ENCODE peak calls at places on chromosomes 7 and 10, in four cellular contexts. One of them, this sample, is unnamed.

GRCh38 chr10:68987611-68988010 is 992 bp upstream of the KIFBP start:
- DNase-seq in GM13976: no peak
- DNase-seq in cardiac fibroblast: no peak
- DNase-seq in transverse colon: no peak
- DNase-seq in this sample: no peak

GRCh38 chr7:98213874-98214810 is 2.9 kb downstream of the BHLHA15 start:
- DNase-seq in GM13976: no peak
- DNase-seq in cardiac fibroblast: no peak
- DNase-seq in transverse colon: no peak
- DNase-seq in this sample: no peak

GRCh38 chr7:102874166-102874829 is 38.5 kb upstream of the LRRC17 start:
- DNase-seq in GM13976: peak
- DNase-seq in cardiac fibroblast: peak
- DNase-seq in transverse colon: no peak
- DNase-seq in this sample: peak

GRCh38 chr7:102270176-102270887 is 16.3 kb upstream of the SH2B2 start:
- DNase-seq in GM13976: no peak
- DNase-seq in cardiac fibroblast: no peak
- DNase-seq in transverse colon: no peak
- DNase-seq in this sample: no peak

GRCh38 chr10:99930731-99931550 is 78.8 kb downstream of the DNMBP start:
- DNase-seq in GM13976: no peak
- DNase-seq in cardiac fibroblast: no peak
- DNase-seq in transverse colon: peak
- DNase-seq in this sample: peak

GRCh38 chr7:47344171-47344955 is 237.5 kb downstream of the TNS3 start:
- DNase-seq in GM13976: no peak
- DNase-seq in cardiac fibroblast: no peak
- DNase-seq in transverse colon: peak
- DNase-seq in this sample: no peak

GRCh38 chr7:9945882-9946281 is 1027.8 kb upstream of the PHF14 start:
- DNase-seq in GM13976: no peak
- DNase-seq in cardiac fibroblast: no peak
- DNase-seq in transverse colon: no peak
- DNase-seq in this sample: no peak

GRCh38 chr10:31320179-31320597 is 1.2 kb downstream of the ZEB1 start:
- DNase-seq in GM13976: peak
- DNase-seq in cardiac fibroblast: peak
- DNase-seq in transverse colon: peak
- DNase-seq in this sample: peak

GRCh38 chr10:128102480-128103228 is 23.6 kb downstream of the MKI67 start:
- DNase-seq in GM13976: no peak
- DNase-seq in cardiac fibroblast: no peak
- DNase-seq in transverse colon: peak
- DNase-seq in this sample: no peak

GRCh38 chr10:1368772-1369171 is 312.6 kb downstream of the WDR37 start:
- DNase-seq in GM13976: peak
- DNase-seq in cardiac fibroblast: no peak
- DNase-seq in transverse colon: peak
- DNase-seq in this sample: peak

GRCh38 chr7:18978108-18978495 is 139.3 kb downstream of the TWIST1 start:
- DNase-seq in GM13976: no peak
- DNase-seq in cardiac fibroblast: peak
- DNase-seq in transverse colon: no peak
- DNase-seq in this sample: no peak

GRCh38 chr10:99870051-99870730 is 87.8 kb downstream of the ABCC2 start:
- DNase-seq in GM13976: no peak
- DNase-seq in cardiac fibroblast: no peak
- DNase-seq in transverse colon: no peak
- DNase-seq in this sample: no peak

GRCh38 chr7:112421666-112422486 is 28.4 kb upstream of the IFRD1 start:
- DNase-seq in GM13976: no peak
- DNase-seq in cardiac fibroblast: peak
- DNase-seq in transverse colon: no peak
- DNase-seq in this sample: no peak

GRCh38 chr7:154857728-154858681 is 144.9 kb downstream of the PAXIP1 start:
- DNase-seq in GM13976: no peak
- DNase-seq in cardiac fibroblast: no peak
- DNase-seq in transverse colon: no peak
- DNase-seq in this sample: no peak

GRCh38 chr10:72328829-72329204 is 25.9 kb downstream of the DNAJB12 start:
- DNase-seq in GM13976: no peak
- DNase-seq in cardiac fibroblast: no peak
- DNase-seq in transverse colon: no peak
- DNase-seq in this sample: no peak

GRCh38 chr10:1440897-1441296 is 296.4 kb downstream of the ADARB2 start:
- DNase-seq in GM13976: no peak
- DNase-seq in cardiac fibroblast: no peak
- DNase-seq in transverse colon: no peak
- DNase-seq in this sample: no peak

GRCh38 chr7:49091089-49091488 is 166.7 kb downstream of the CDC14C start:
- DNase-seq in GM13976: no peak
- DNase-seq in cardiac fibroblast: no peak
- DNase-seq in transverse colon: no peak
- DNase-seq in this sample: no peak

GRCh38 chr7:129122086-129122750 is 22.3 kb upstream of the TSPAN33 start:
- DNase-seq in GM13976: peak
- DNase-seq in cardiac fibroblast: no peak
- DNase-seq in transverse colon: no peak
- DNase-seq in this sample: no peak

GRCh38 chr7:92602352-92603088 is 12.3 kb upstream of the FAM133B start:
- DNase-seq in GM13976: no peak
- DNase-seq in cardiac fibroblast: peak
- DNase-seq in transverse colon: no peak
- DNase-seq in this sample: no peak

GRCh38 chr7:101880536-101881443 is 63.4 kb downstream of the CUX1 start:
- DNase-seq in GM13976: no peak
- DNase-seq in cardiac fibroblast: peak
- DNase-seq in transverse colon: no peak
- DNase-seq in this sample: no peak

GRCh38 chr7:129719980-129720732 is 108.6 kb downstream of the NRF1 start:
- DNase-seq in GM13976: no peak
- DNase-seq in cardiac fibroblast: peak
- DNase-seq in transverse colon: no peak
- DNase-seq in this sample: no peak

GRCh38 chr10:54124209-54124890 is 676.7 kb downstream of the PCDH15 start:
- DNase-seq in GM13976: no peak
- DNase-seq in cardiac fibroblast: no peak
- DNase-seq in transverse colon: no peak
- DNase-seq in this sample: no peak

GRCh38 chr10:3761111-3761686 is 23.8 kb downstream of the KLF6 start:
- DNase-seq in GM13976: peak
- DNase-seq in cardiac fibroblast: no peak
- DNase-seq in transverse colon: no peak
- DNase-seq in this sample: no peak

GRCh38 chr7:137804819-137805218 is 42.0 kb downstream of the DGKI start:
- DNase-seq in GM13976: no peak
- DNase-seq in cardiac fibroblast: no peak
- DNase-seq in transverse colon: no peak
- DNase-seq in this sample: no peak

GRCh38 chr7:26891400-26892355 is 27.3 kb upstream of the SKAP2 start:
- DNase-seq in GM13976: peak
- DNase-seq in cardiac fibroblast: no peak
- DNase-seq in transverse colon: no peak
- DNase-seq in this sample: no peak

GRCh38 chr10:127216284-127216683 is 19.9 kb upstream of the INSYN2A start:
- DNase-seq in GM13976: no peak
- DNase-seq in cardiac fibroblast: no peak
- DNase-seq in transverse colon: no peak
- DNase-seq in this sample: no peak

GRCh38 chr7:83276250-83276649 is 113.6 kb upstream of the PCLO start:
- DNase-seq in GM13976: no peak
- DNase-seq in cardiac fibroblast: no peak
- DNase-seq in transverse colon: no peak
- DNase-seq in this sample: no peak

GRCh38 chr10:122495406-122496340 is 34.3 kb downstream of the HTRA1 start:
- DNase-seq in GM13976: no peak
- DNase-seq in cardiac fibroblast: peak
- DNase-seq in transverse colon: no peak
- DNase-seq in this sample: no peak

GRCh38 chr10:69318997-69319727 is 40.9 kb downstream of the HK1 start:
- DNase-seq in GM13976: peak
- DNase-seq in cardiac fibroblast: peak
- DNase-seq in transverse colon: peak
- DNase-seq in this sample: peak

GRCh38 chr10:3825862-3826351 is 40.9 kb upstream of the KLF6 start:
- DNase-seq in GM13976: no peak
- DNase-seq in cardiac fibroblast: peak
- DNase-seq in transverse colon: no peak
- DNase-seq in this sample: no peak

GRCh38 chr7:153910604-153911003 is 141.6 kb upstream of the DPP6 start:
- DNase-seq in GM13976: no peak
- DNase-seq in cardiac fibroblast: no peak
- DNase-seq in transverse colon: no peak
- DNase-seq in this sample: no peak

GRCh38 chr7:158040199-158040598 is 547.4 kb downstream of the PTPRN2 start:
- DNase-seq in GM13976: no peak
- DNase-seq in cardiac fibroblast: no peak
- DNase-seq in transverse colon: no peak
- DNase-seq in this sample: no peak

GRCh38 chr7:80719261-80719660 is 80.8 kb downstream of the CD36 start:
- DNase-seq in GM13976: no peak
- DNase-seq in cardiac fibroblast: peak
- DNase-seq in transverse colon: no peak
- DNase-seq in this sample: no peak

GRCh38 chr10:129784286-129784685 is 179.8 kb downstream of the EBF3 start:
- DNase-seq in GM13976: no peak
- DNase-seq in cardiac fibroblast: no peak
- DNase-seq in transverse colon: no peak
- DNase-seq in this sample: no peak

GRCh38 chr7:57343901-57344622 is 105.9 kb upstream of the ZNF716 start:
- DNase-seq in GM13976: no peak
- DNase-seq in cardiac fibroblast: no peak
- DNase-seq in transverse colon: no peak
- DNase-seq in this sample: no peak

GRCh38 chr7:99679400-99680191 is at the start of gene CYP3A5:
- DNase-seq in GM13976: no peak
- DNase-seq in cardiac fibroblast: no peak
- DNase-seq in transverse colon: peak
- DNase-seq in this sample: peak

GRCh38 chr10:74929197-74929596 is 102.8 kb downstream of the KAT6B start:
- DNase-seq in GM13976: no peak
- DNase-seq in cardiac fibroblast: peak
- DNase-seq in transverse colon: no peak
- DNase-seq in this sample: no peak

GRCh38 chr7:4297165-4297842 is 384.8 kb upstream of the FOXK1 start:
- DNase-seq in GM13976: no peak
- DNase-seq in cardiac fibroblast: no peak
- DNase-seq in transverse colon: no peak
- DNase-seq in this sample: no peak

GRCh38 chr7:116210345-116211005 is at the start of gene TES:
- DNase-seq in GM13976: peak
- DNase-seq in cardiac fibroblast: peak
- DNase-seq in transverse colon: peak
- DNase-seq in this sample: peak

GRCh38 chr7:18350678-18351077 is 144.9 kb upstream of the HDAC9 start:
- DNase-seq in GM13976: no peak
- DNase-seq in cardiac fibroblast: no peak
- DNase-seq in transverse colon: no peak
- DNase-seq in this sample: no peak

DNA sequence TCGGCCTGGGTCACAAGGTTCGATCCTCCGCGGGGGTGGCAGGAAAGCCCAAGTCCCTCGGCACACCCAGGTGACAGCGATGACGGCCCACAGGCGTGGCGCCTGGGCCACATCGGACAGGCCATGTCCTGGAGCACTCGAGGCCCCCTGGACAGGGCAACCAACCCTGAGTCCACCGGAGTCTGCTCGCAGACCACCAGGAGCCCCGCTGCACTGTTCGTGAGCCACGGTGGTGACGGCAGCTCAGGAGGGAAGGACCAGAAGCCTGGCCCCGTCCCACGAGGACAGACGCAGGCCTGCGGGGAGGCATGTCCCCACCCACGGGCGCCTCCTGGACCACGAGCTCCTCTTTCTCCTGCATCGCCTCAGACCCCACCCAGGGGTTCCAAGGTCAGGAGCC is 22.4 kb upstream of the GPR146 start:
- DNase-seq in GM13976: no peak
- DNase-seq in cardiac fibroblast: no peak
- DNase-seq in transverse colon: no peak
- DNase-seq in this sample: no peak
- TF ChIP-seq CTCF in GM13976: no peak
- TF ChIP-seq CTCF in cardiac fibroblast: no peak
- TF ChIP-seq CTCF in transverse colon: no peak
- TF ChIP-seq CTCF in this sample: no peak

DNA sequence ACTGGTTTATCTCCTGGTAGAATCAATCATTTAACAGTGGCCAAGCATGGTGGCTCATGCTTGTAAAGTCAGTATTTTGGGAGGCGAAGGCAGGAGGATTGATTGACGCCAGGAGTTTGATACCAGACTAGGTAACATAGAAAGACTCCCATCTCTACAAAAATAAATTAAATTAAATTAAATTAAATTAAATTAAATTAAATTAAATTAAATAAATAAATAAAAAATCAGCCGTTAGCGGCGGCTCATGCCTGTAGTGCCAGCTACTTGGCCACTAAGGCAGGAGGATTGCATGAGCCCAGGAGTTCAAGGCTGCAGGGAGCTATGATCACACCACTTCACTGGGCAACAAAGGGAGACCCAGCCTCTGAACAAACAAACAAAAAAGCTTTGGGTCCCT is 342.3 kb downstream of the LRRTM3 start:
- DNase-seq in GM13976: no peak
- DNase-seq in cardiac fibroblast: no peak
- DNase-seq in transverse colon: no peak
- DNase-seq in this sample: no peak
- TF ChIP-seq CTCF in GM13976: no peak
- TF ChIP-seq CTCF in cardiac fibroblast: no peak
- TF ChIP-seq CTCF in transverse colon: no peak
- TF ChIP-seq CTCF in this sample: no peak

GRCh38 chr7:155862516-155863257 is 50.4 kb upstream of the SHH start:
- DNase-seq in GM13976: no peak
- DNase-seq in cardiac fibroblast: no peak
- DNase-seq in transverse colon: no peak
- DNase-seq in this sample: peak
- TF ChIP-seq CTCF in GM13976: no peak
- TF ChIP-seq CTCF in cardiac fibroblast: peak
- TF ChIP-seq CTCF in transverse colon: no peak
- TF ChIP-seq CTCF in this sample: peak

GRCh38 chr7:40829201-40829600 is 694.4 kb downstream of the SUGCT start:
- DNase-seq in GM13976: no peak
- DNase-seq in cardiac fibroblast: no peak
- DNase-seq in transverse colon: no peak
- DNase-seq in this sample: no peak
- TF ChIP-seq CTCF in GM13976: no peak
- TF ChIP-seq CTCF in cardiac fibroblast: no peak
- TF ChIP-seq CTCF in transverse colon: no peak
- TF ChIP-seq CTCF in this sample: no peak

DNA sequence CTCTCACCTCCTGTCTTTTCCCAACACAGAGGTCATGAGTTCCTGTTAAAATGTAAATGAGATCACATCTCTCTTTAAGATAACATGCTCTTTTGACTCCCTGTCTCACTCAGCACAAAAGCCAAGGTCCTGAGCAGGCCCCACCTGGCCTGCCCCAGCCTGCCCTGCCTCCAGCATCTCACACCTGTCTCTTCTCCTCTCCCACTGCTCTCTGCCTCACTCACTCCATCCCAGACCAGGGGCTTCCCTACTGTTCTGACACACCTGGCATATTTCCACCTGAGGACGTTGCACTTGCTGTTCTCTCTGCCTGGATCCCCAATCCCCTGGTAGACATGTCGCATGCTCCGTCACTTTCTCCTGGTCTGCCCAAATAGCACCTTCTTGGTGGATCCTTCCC is 285.0 kb upstream of the ZMIZ1 start:
- DNase-seq in GM13976: no peak
- DNase-seq in cardiac fibroblast: no peak
- DNase-seq in transverse colon: no peak
- DNase-seq in this sample: no peak
- TF ChIP-seq CTCF in GM13976: no peak
- TF ChIP-seq CTCF in cardiac fibroblast: no peak
- TF ChIP-seq CTCF in transverse colon: no peak
- TF ChIP-seq CTCF in this sample: no peak